ENCODE peak calls at places on chromosomes 1 and 21, in eight cellular contexts. M is epithelial cell of esophagus, U is heart right ventricle, L is NCI-H1092, A is RPMI8226, T is Peyer's patch, I is GM12865, W is sigmoid colon. O is an unnamed sample.

GRCh38 chr21:16420086-16420724 is 690.4 kb downstream of the USP25 start:
- DNase-seq in I (no peak), U (peak), T (no peak), A (no peak), W (peak), L (peak), M (peak), O (peak)

GRCh38 chr1:247431643-247432042 is 15.7 kb downstream of the NLRP3 start:
- DNase-seq in M (no peak), T (no peak), I (no peak), W (no peak), U (no peak), L (no peak), A (no peak), O (no peak)

GRCh38 chr21:26920055-26920454 is 46.8 kb downstream of the ADAMTS5 start:
- DNase-seq in I (no peak), T (no peak), L (no peak), M (peak), A (no peak), U (no peak), W (no peak), O (no peak)

GRCh38 chr1:111202707-111203623 is 2.5 kb upstream of the DENND2D start:
- DNase-seq in L (no peak), U (no peak), M (no peak), W (no peak), I (peak), A (no peak), T (no peak), O (no peak)

GRCh38 chr1:12219800-12220199 is 10.0 kb upstream of the VPS13D start:
- DNase-seq in W (no peak), I (no peak), M (no peak), L (no peak), U (no peak), A (no peak), T (no peak), O (no peak)

GRCh38 chr1:57424231-57425027 is 569 bp upstream of the DAB1 start:
- DNase-seq in T (no peak), A (no peak), W (no peak), M (peak), I (no peak), U (peak), L (peak), O (no peak)

GRCh38 chr1:189962171-189962570 is 515.5 kb downstream of the BRINP3 start:
- DNase-seq in I (no peak), L (no peak), T (no peak), W (no peak), U (no peak), A (no peak), M (peak), O (peak)

GRCh38 chr1:228079013-228079412 is 3.5 kb upstream of the ARF1 start:
- DNase-seq in L (no peak), I (no peak), W (peak), A (no peak), U (no peak), T (no peak), M (no peak), O (no peak)

GRCh38 chr1:9960705-9961562 is 17.7 kb downstream of the NMNAT1 start:
- DNase-seq in U (no peak), I (peak), A (no peak), W (no peak), M (no peak), L (peak), T (no peak), O (no peak)

GRCh38 chr21:35597750-35598339 is 462.5 kb downstream of the SETD4 start:
- DNase-seq in W (no peak), T (no peak), M (no peak), U (no peak), I (no peak), L (no peak), A (no peak), O (no peak)

GRCh38 chr1:237033804-237034203 is 8.2 kb upstream of the RYR2 start:
- DNase-seq in T (no peak), W (no peak), U (no peak), M (no peak), L (no peak), A (no peak), I (no peak), O (no peak)

GRCh38 chr21:45541221-45542039 is 810 bp downstream of the SLC19A1 start:
- DNase-seq in A (peak), T (peak), M (peak), L (peak), U (peak), I (peak), W (peak), O (no peak)

GRCh38 chr1:56442456-56442855 is 136.9 kb downstream of the PLPP3 start:
- DNase-seq in U (no peak), L (no peak), I (no peak), W (no peak), T (no peak), M (no peak), A (no peak), O (no peak)

GRCh38 chr1:184494929-184495328 is 108.1 kb downstream of the C1orf21 start:
- DNase-seq in U (no peak), M (no peak), T (no peak), I (peak), L (no peak), W (no peak), A (no peak), O (no peak)

GRCh38 chr1:23100074-23100748 is 68.4 kb downstream of the LUZP1 start:
- DNase-seq in L (no peak), I (peak), W (peak), T (peak), M (peak), A (no peak), U (no peak), O (peak)

GRCh38 chr1:205786599-205786998 is 11.3 kb upstream of the RAB29 start:
- DNase-seq in U (no peak), M (no peak), I (no peak), L (no peak), T (no peak), A (no peak), W (no peak), O (no peak)

GRCh38 chr1:53449693-53450092 is 9.5 kb upstream of the DMRTB1 start:
- DNase-seq in U (no peak), L (no peak), A (no peak), I (no peak), M (no peak), T (no peak), W (no peak), O (no peak)

GRCh38 chr21:21028275-21028814 is 30.1 kb downstream of the NCAM2 start:
- DNase-seq in M (no peak), T (no peak), W (no peak), U (no peak), A (no peak), I (no peak), L (no peak), O (no peak)

GRCh38 chr21:16954787-16955186 is 558.1 kb upstream of the CXADR start:
- DNase-seq in W (no peak), T (no peak), M (no peak), L (no peak), I (no peak), U (no peak), A (no peak), O (no peak)

GRCh38 chr1:92030701-92031107 is 919 bp downstream of the EPHX4 start:
- DNase-seq in T (no peak), A (no peak), U (no peak), W (no peak), L (no peak), M (peak), I (no peak), O (no peak)

GRCh38 chr1:150464422-150464826 is 22.8 kb upstream of the TARS2 start:
- DNase-seq in W (peak), T (peak), M (peak), A (peak), L (peak), U (peak), I (peak), O (peak)

GRCh38 chr1:60066001-60066400 is 7.6 kb downstream of the C1orf87 start:
- DNase-seq in M (peak), W (no peak), I (no peak), L (no peak), U (no peak), T (no peak), A (no peak), O (peak)

O was measured in fibroblast of the conjunctiva.